ENCODE peak calls at places on chromosomes 1 and 21, in eight cellular contexts. V, B, L, Z, P, I, S and N are unnamed samples.

GRCh38 chr1:38818706-38819439 is 40.7 kb downstream of the RRAGC start:
- DNase-seq in I (no peak), P (no peak), B (no peak), L (no peak), V (no peak), Z (no peak), S (no peak), N (no peak)

GRCh38 chr1:205936846-205937707 is 6.2 kb downstream of the SLC26A9 start:
- DNase-seq in Z (no peak), B (no peak), P (no peak), S (no peak), L (no peak), I (no peak), V (peak; percentile 68), N (no peak)

GRCh38 chr1:54284781-54285563 is 85.0 kb downstream of the MRPL37 start:
- DNase-seq in P (no peak), L (no peak), V (no peak), Z (no peak), I (no peak), B (peak; percentile 53), S (no peak), N (no peak)

GRCh38 chr21:43609501-43610340 is 49.6 kb downstream of the HSF2BP start:
- DNase-seq in B (no peak), V (peak; percentile 81), P (peak; percentile 58), S (no peak), L (no peak), Z (peak; percentile 39), I (no peak), N (peak; percentile 73)

GRCh38 chr21:16187603-16188002 is 457.8 kb downstream of the USP25 start:
- DNase-seq in S (no peak), V (no peak), B (no peak), P (no peak), I (no peak), L (no peak), Z (no peak), N (no peak)

GRCh38 chr1:55310517-55310927 is 95.4 kb upstream of the USP24 start:
- DNase-seq in L (no peak), Z (no peak), B (no peak), P (no peak), V (peak; percentile 96), I (no peak), S (no peak), N (no peak)

GRCh38 chr1:91844862-91845528 is 41.0 kb downstream of the TGFBR3 start:
- DNase-seq in B (no peak), Z (peak; percentile 59), L (peak; percentile 72), I (no peak), S (no peak), P (peak; percentile 41), V (peak; percentile 94), N (peak; percentile 89)

GRCh38 chr1:226681652-226682493 is 57.2 kb downstream of the ITPKB start:
- DNase-seq in S (no peak), V (no peak), I (no peak), B (peak; percentile 30), L (no peak), P (no peak), Z (no peak), N (peak; percentile 58)

GRCh38 chr1:204773246-204773645 is 87.7 kb upstream of the LRRN2 start:
- DNase-seq in L (no peak), P (no peak), B (no peak), V (no peak), Z (no peak), I (no peak), S (no peak), N (no peak)

GRCh38 chr1:199549424-199549823 is 478.1 kb upstream of the NR5A2 start:
- DNase-seq in V (peak; percentile 24), P (no peak), L (no peak), B (no peak), Z (no peak), S (no peak), I (no peak), N (no peak)

GRCh38 chr1:14597343-14598006 is 1.0 kb upstream of the KAZN start:
- DNase-seq in I (no peak), P (no peak), Z (no peak), B (no peak), L (no peak), S (no peak), V (no peak), N (no peak)

GRCh38 chr1:86434031-86434430 is 10.1 kb downstream of the CLCA2 start:
- DNase-seq in B (no peak), P (no peak), I (no peak), S (no peak), Z (no peak), L (no peak), V (peak; percentile 37), N (no peak)

GRCh38 chr1:8077602-8078001 is 51.5 kb upstream of the ERRFI1 start:
- DNase-seq in L (no peak), P (no peak), S (no peak), B (no peak), Z (no peak), V (no peak), I (no peak), N (no peak)

GRCh38 chr21:29805110-29805509 is 134.7 kb downstream of the GRIK1 start:
- DNase-seq in V (no peak), P (no peak), L (no peak), S (no peak), Z (no peak), I (no peak), B (no peak), N (no peak)

GRCh38 chr1:11648039-11648438 is 6.2 kb downstream of the FBXO2 start:
- DNase-seq in L (peak; percentile 65), V (no peak), Z (peak; percentile 77), S (no peak), I (no peak), B (no peak), P (no peak), N (no peak)

GRCh38 chr1:19287436-19288185 is 959 bp downstream of the AKR7A3 start:
- DNase-seq in P (no peak), Z (no peak), L (no peak), V (no peak), B (no peak), I (no peak), S (no peak), N (peak; percentile 50)

GRCh38 chr1:184905601-184906322 is 68.5 kb downstream of the NIBAN1 start:
- DNase-seq in V (peak; percentile 67), L (no peak), I (no peak), B (no peak), Z (no peak), P (no peak), S (no peak), N (no peak)

DNA sequence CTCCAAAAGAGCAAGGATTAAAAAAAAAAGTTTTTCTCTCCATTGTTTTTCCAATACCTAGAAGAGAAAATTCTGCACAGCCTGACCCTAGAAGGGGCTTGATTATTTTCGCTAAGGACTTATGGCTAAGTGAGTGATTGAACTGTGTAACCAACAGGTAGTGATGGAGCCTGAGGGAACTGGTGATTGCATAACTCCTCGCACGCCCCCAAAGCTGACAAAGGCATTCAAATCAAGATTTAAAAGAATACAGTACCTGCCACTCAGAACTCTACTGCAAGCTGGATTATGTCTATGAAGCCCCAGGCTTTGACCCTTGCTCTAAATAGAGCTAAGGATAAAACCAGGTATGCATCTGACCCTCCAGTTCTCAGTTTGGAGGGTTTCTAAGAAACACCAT is 34.8 kb downstream of the FGGY start:
- DNase-seq in B (no peak), I (no peak), Z (no peak), S (no peak), P (no peak), V (no peak), L (no peak), N (no peak)
- H3K4me1 ChIP-seq in B (peaks cover 18% of the 10 kb centered on the region), I (no peaks in the 10 kb centered on the region), Z (no peaks in the 10 kb centered on the region), S (peaks cover 13% of the 10 kb centered on the region), P (no peaks in the 10 kb centered on the region), V (peaks cover 11% of the 10 kb centered on the region), L (peaks cover 2% of the 10 kb centered on the region), N (no peaks in the 10 kb centered on the region)

DNA sequence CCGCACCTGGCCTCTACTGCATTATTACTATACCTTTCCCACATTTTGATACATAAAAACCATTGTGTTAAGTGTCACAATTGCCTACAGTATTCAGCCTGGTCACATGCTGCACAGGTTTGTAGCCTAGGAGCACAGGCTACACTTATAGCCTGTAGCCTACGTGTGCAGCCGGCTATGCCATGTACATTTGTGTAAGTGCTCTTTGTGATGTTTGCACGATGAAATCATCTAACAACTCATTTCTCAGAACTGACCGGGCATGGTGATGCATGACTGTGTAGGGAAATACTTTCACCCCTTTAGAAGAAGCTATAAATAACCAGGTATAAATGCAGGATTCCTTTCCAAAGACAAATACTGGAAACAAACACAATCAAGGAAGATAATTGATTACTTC is 12.1 kb downstream of the ERG start:
- DNase-seq in L (no peak), B (no peak), S (no peak), Z (no peak), P (no peak), I (no peak), V (peak; percentile 76), N (no peak)
- H3K4me1 ChIP-seq in L (peaks cover 3% of the 10 kb centered on the region), B (no peaks in the 10 kb centered on the region), S (no peaks in the 10 kb centered on the region), Z (peaks cover 6% of the 10 kb centered on the region), P (peaks cover 9% of the 10 kb centered on the region), I (no peaks in the 10 kb centered on the region), V (peaks cover 51% of the 10 kb centered on the region), N (no peaks in the 10 kb centered on the region)

GRCh38 chr1:2240251-2241156 is 12.4 kb downstream of the SKI start:
- DNase-seq in I (no peak), P (peak; percentile 90), S (no peak), B (peak; percentile 59), V (no peak), Z (peak; percentile 87), L (peak; percentile 90), N (peak; percentile 90)

GRCh38 chr1:2239384-2239985 is 11.4 kb downstream of the SKI start:
- DNase-seq in B (peak; percentile 41), P (no peak), S (no peak), Z (no peak), L (no peak), V (no peak), I (no peak), N (no peak)

GRCh38 chr1:2237773-2238172 is 9.7 kb downstream of the SKI start:
- DNase-seq in B (peak; percentile 42), V (no peak), I (no peak), S (no peak), Z (peak; percentile 31), L (no peak), P (no peak), N (no peak)

GRCh38 chr1:2236695-2237677 is 8.9 kb downstream of the SKI start:
- DNase-seq in L (no peak), B (peak; percentile 85), P (no peak), I (no peak), Z (peak; percentile 13), S (peak; percentile 50), V (no peak), N (no peak)

GRCh38 chr1:2238361-2239055 is 10.4 kb downstream of the SKI start:
- DNase-seq in S (no peak), V (no peak), L (no peak), Z (no peak), I (no peak), P (no peak), B (peak; percentile 33), N (no peak)
- H3K4me1 ChIP-seq in S (peaks cover 94% of the 10 kb centered on the region), V (peaks cover 8% of the 10 kb centered on the region), L (peaks cover 77% of the 10 kb centered on the region), Z (peaks cover 54% of the 10 kb centered on the region), I (no peaks in the 10 kb centered on the region), P (peaks cover 73% of the 10 kb centered on the region), B (peaks cover 100% of the 10 kb centered on the region), N (peaks cover 99% of the 10 kb centered on the region)

DNA sequence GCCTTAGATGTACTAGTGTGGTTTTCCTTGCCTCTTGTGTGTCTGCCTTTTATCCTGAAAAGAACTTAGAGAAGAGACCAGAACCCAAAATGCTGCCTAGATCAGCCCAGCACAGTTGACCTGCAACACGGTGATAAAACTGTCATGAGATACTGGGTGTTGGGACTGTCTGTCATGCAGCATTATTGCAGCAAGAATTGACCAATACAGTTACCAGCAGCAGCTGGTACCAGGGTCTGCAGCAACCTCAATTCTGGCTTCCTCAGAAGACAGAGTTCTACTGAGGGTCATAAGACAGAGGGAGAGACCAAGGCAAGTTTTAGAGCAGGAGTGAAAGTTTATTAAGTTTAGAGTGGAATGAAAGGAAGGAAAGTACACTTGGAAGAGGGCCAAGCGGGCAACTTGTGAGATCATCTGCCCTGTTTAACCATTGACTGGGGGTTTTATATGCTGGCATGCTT is 182.0 kb downstream of the DYRK1A start:
- DNase-seq in I (no peak), Z (no peak), P (no peak), V (no peak), L (no peak), B (no peak), S (no peak), N (peak; percentile 44)
- H3K4me1 ChIP-seq in I (no peaks in the 10 kb centered on the region), Z (peaks cover 8% of the 10 kb centered on the region), P (peaks cover 10% of the 10 kb centered on the region), V (peaks cover 11% of the 10 kb centered on the region), L (peaks cover 45% of the 10 kb centered on the region), B (peaks cover 6% of the 10 kb centered on the region), S (peaks cover 8% of the 10 kb centered on the region), N (peaks cover 34% of the 10 kb centered on the region)